ENCODE peak calls at places on chromosome 7, in ten cellular contexts. P, K, H, Y, V, U, F, Z, X and J are unnamed samples.
A peak's percentile ranks its signal among the peaks of the same experiment; 100 is the strongest.

GRCh38 chr7:28718523-28718922 is 239.6 kb downstream of the TRIL start:
- DNase-seq in V (no peak), H (no peak), K (no peak), X (no peak), Z (no peak), P (no peak), F (no peak), U (no peak), Y (no peak), J (no peak)

GRCh38 chr7:73906874-73907273 is 45.9 kb downstream of the TMEM270 start:
- DNase-seq in K (no peak), F (no peak), Z (no peak), Y (no peak), H (no peak), U (no peak), P (no peak), V (no peak), X (no peak), J (no peak)

GRCh38 chr7:102296514-102296913 is 9.8 kb downstream of the SH2B2 start:
- DNase-seq in K (no peak), U (no peak), H (no peak), V (no peak), Z (no peak), F (no peak), Y (no peak), P (no peak), X (no peak), J (no peak)

GRCh38 chr7:5477723-5478531 is 54.3 kb upstream of the TNRC18 start:
- DNase-seq in Y (no peak), X (peak; percentile 77), U (no peak), K (no peak), F (peak; percentile 74), H (peak; percentile 78), Z (no peak), P (no peak), V (no peak), J (peak; percentile 76)

GRCh38 chr7:43534110-43534509 is 48.8 kb upstream of the STK17A start:
- DNase-seq in Y (peak; percentile 48), Z (no peak), P (no peak), K (no peak), U (no peak), F (no peak), V (peak; percentile 87), H (no peak), X (no peak), J (peak; percentile 66)

GRCh38 chr7:131753620-131754222 is 197.3 kb upstream of the PODXL start:
- DNase-seq in U (no peak), K (no peak), Y (no peak), X (peak; percentile 67), F (peak; percentile 55), P (no peak), Z (no peak), V (no peak), H (no peak), J (no peak)

GRCh38 chr7:114715907-114716306 is 206.0 kb upstream of the MDFIC start:
- DNase-seq in P (no peak), X (no peak), V (no peak), K (no peak), U (no peak), F (no peak), Y (peak; percentile 30), Z (peak; percentile 31), H (no peak), J (peak; percentile 52)

GRCh38 chr7:111126987-111127386 is 36.1 kb downstream of the LRRN3 start:
- DNase-seq in Y (peak; percentile 54), Z (peak; percentile 57), V (peak; percentile 18), X (no peak), K (no peak), P (no peak), F (peak; percentile 54), U (no peak), H (no peak), J (peak; percentile 49)

GRCh38 chr7:148556892-148557291 is 33.7 kb upstream of the C7orf33 start:
- DNase-seq in Z (no peak), F (no peak), U (no peak), Y (no peak), V (no peak), X (no peak), P (no peak), K (no peak), H (no peak), J (no peak)

GRCh38 chr7:134552105-134552504 is 3.2 kb downstream of the AKR1B15 start:
- DNase-seq in K (no peak), Z (no peak), X (peak; percentile 49), Y (peak; percentile 45), V (no peak), F (peak; percentile 29), H (no peak), P (no peak), U (no peak), J (peak; percentile 52)

GRCh38 chr7:2104107-2104710 is 128.5 kb downstream of the MAD1L1 start:
- DNase-seq in H (peak; percentile 74), F (peak; percentile 79), Z (peak; percentile 89), U (peak; percentile 91), V (peak; percentile 91), X (peak; percentile 89), P (peak; percentile 95), K (no peak), Y (peak; percentile 91), J (peak; percentile 92)

GRCh38 chr7:2101630-2102374 is 130.9 kb downstream of the MAD1L1 start:
- DNase-seq in X (no peak), V (no peak), F (no peak), Z (no peak), P (no peak), U (no peak), K (no peak), H (no peak), Y (no peak), J (no peak)

GRCh38 chr7:2104716-2105115 is 128.0 kb downstream of the MAD1L1 start:
- DNase-seq in K (no peak), X (no peak), V (peak; percentile 66), F (no peak), Y (no peak), U (no peak), H (no peak), P (peak; percentile 71), Z (no peak), J (no peak)

GRCh38 chr7:2102375-2102723 is 130.4 kb downstream of the MAD1L1 start:
- DNase-seq in U (no peak), V (no peak), X (no peak), P (no peak), Z (no peak), Y (no peak), F (no peak), H (no peak), K (no peak), J (no peak)

GRCh38 chr7:2103071-2103898 is 129.5 kb downstream of the MAD1L1 start:
- DNase-seq in K (no peak), H (no peak), X (no peak), P (no peak), V (no peak), U (no peak), Z (no peak), F (no peak), Y (no peak), J (no peak)
- TF ChIP-seq CTCF in K (no peak), H (no peak), X (no peak), P (no peak), V (no peak), U (no peak), Z (peak; percentile 23), F (no peak), Y (no peak), J (no peak)

GRCh38 chr7:94615641-94616040 is 40.3 kb downstream of the SGCE start:
- DNase-seq in U (no peak), K (no peak), Z (no peak), X (no peak), Y (no peak), H (no peak), F (no peak), V (no peak), P (no peak), J (no peak)

GRCh38 chr7:94623820-94624219 is 32.1 kb downstream of the SGCE start:
- DNase-seq in F (no peak), U (no peak), P (no peak), H (no peak), Y (no peak), X (no peak), V (no peak), K (no peak), Z (no peak), J (no peak)

GRCh38 chr7:94620703-94621118 is 35.2 kb downstream of the SGCE start:
- DNase-seq in H (peak; percentile 32), K (peak; percentile 60), F (peak; percentile 67), X (no peak), U (peak; percentile 89), P (peak; percentile 42), Y (peak; percentile 94), Z (peak; percentile 86), V (peak; percentile 92), J (peak; percentile 98)

GRCh38 chr7:94618134-94618533 is 37.8 kb downstream of the SGCE start:
- DNase-seq in P (no peak), U (no peak), V (no peak), Z (no peak), Y (no peak), K (no peak), X (no peak), F (no peak), H (no peak), J (peak; percentile 2)

DNA sequence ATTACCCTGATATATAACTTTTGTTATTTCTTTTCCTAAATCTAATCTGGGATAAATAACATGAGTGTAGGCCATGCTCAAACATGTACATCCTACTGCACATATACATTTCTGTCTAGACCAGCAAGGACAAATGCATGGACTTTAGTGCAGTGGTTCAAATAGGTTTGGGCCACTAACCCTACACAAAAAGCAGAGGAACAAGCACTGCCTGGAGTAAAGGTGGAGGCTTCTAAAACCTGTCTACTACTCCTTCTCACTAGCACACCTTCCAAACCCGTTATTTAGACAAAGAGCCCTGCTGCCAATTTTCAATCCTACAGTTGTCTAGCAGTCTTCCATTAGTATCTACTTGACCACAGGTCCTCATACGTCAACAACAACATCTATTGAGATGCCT is 34.8 kb downstream of the SGCE start:
- DNase-seq in H (no peak), V (no peak), K (no peak), F (no peak), U (no peak), P (no peak), Z (no peak), Y (no peak), X (no peak), J (no peak)
- H3K4me3 ChIP-seq in H (no peak overlapping the region), V (no peak overlapping the region), K (no peak overlapping the region), F (no peak overlapping the region), U (no peak overlapping the region), P (no peak overlapping the region), Z (no peak overlapping the region), Y (no peak overlapping the region), X (no peak overlapping the region), J (no peak overlapping the region)

DNA sequence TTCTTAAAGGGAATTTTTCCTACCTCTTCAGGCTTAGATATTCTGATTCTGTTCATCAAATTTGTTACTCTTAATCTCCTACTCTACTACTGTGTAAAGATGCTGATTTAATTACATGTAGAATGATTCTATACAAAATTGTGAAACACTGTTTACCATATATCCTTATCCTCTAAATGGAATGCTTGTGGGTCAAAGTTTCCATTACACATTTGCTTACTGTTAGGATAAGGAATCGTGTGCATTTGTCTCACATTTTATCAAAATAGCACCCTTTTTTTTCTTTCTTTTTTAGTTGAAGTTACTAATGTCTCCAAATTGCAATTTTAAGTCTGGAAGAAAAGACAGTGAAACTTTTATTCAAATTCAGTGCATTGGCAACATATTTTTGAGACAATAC is 65.3 kb downstream of the TFEC start:
- DNase-seq in F (no peak), U (no peak), P (no peak), V (no peak), Z (no peak), K (no peak), X (no peak), H (no peak), Y (no peak), J (no peak)
- TF ChIP-seq CTCF in F (no peak), U (no peak), P (no peak), V (no peak), Z (no peak), K (no peak), X (no peak), H (no peak), Y (no peak), J (no peak)

GRCh38 chr7:35520810-35521059 is 174.2 kb downstream of the HERPUD2 start:
- DNase-seq in V (no peak), Z (no peak), F (no peak), K (no peak), P (no peak), Y (no peak), U (no peak), X (no peak), H (no peak), J (no peak)
- H3K4me3 ChIP-seq in V (no peak overlapping the region), Z (no peak overlapping the region), F (no peak overlapping the region), K (no peak overlapping the region), P (no peak overlapping the region), Y (no peak overlapping the region), U (no peak overlapping the region), X (no peak overlapping the region), H (no peak overlapping the region), J (no peak overlapping the region)